ENCODE peak calls at places on chromosomes 16 and 17, in four cellular contexts. G is GM10248; A is CD4-positive, alpha-beta T cell; I is colonic mucosa. D is an unnamed sample.
A peak's percentile ranks its signal among the peaks of the same experiment; 100 is the strongest.

GRCh38 chr17:81553616-81554181 is 1.5 kb upstream of the FAAP100 start:
- DNase-seq in G (no peak), A (no peak), I (peak; percentile 39), D (no peak)

GRCh38 chr17:31251075-31251474 is 46.0 kb downstream of the OMG start:
- DNase-seq in G (no peak), A (no peak), I (no peak), D (no peak)

GRCh38 chr17:71168083-71168741 is 952.6 kb upstream of the SOX9 start:
- DNase-seq in G (no peak), A (no peak), I (no peak), D (no peak)

GRCh38 chr16:85521737-85522042 is 91.4 kb upstream of the GSE1 start:
- DNase-seq in G (no peak), A (no peak), I (no peak), D (peak; percentile 75)

GRCh38 chr17:76268015-76268749 is 3.0 kb downstream of the UBALD2 start:
- DNase-seq in G (peak; percentile 55), A (peak; percentile 64), I (peak; percentile 77), D (no peak)

GRCh38 chr16:86202267-86202666 is 303.3 kb downstream of the IRF8 start:
- DNase-seq in G (no peak), A (no peak), I (no peak), D (no peak)

GRCh38 chr16:16027728-16028310 is 78.4 kb downstream of the ABCC1 start:
- DNase-seq in G (no peak), A (no peak), I (no peak), D (no peak)

GRCh38 chr17:76039121-76039520 is 12.0 kb upstream of the EVPL start:
- DNase-seq in G (no peak), A (no peak), I (no peak), D (no peak)

GRCh38 chr17:82963104-82963950 is 116.1 kb upstream of the METRNL start:
- DNase-seq in G (peak; percentile 62), A (peak; percentile 24), I (peak; percentile 68), D (peak; percentile 57)

GRCh38 chr17:42674755-42675347 is 1.9 kb downstream of the PLEKHH3 start:
- DNase-seq in G (no peak), A (no peak), I (no peak), D (no peak)

GRCh38 chr17:41785876-41786226 is 660 bp downstream of the JUP start:
- DNase-seq in G (no peak), A (no peak), I (peak; percentile 91), D (no peak)

GRCh38 chr17:64128787-64129514 is 993 bp downstream of the ERN1 start:
- DNase-seq in G (no peak), A (no peak), I (peak; percentile 62), D (no peak)

GRCh38 chr16:17365591-17366298 is 105.0 kb downstream of the XYLT1 start:
- DNase-seq in G (no peak), A (no peak), I (no peak), D (no peak)

GRCh38 chr16:53881371-53881770 is 177.4 kb downstream of the FTO start:
- DNase-seq in G (no peak), A (no peak), I (no peak), D (no peak)

GRCh38 chr17:61458491-61459433 is 6.5 kb downstream of the TBX4 start:
- DNase-seq in G (no peak), A (no peak), I (peak; percentile 6), D (no peak)

GRCh38 chr16:69717066-69717465 is 9.3 kb downstream of the NQO1 start:
- DNase-seq in G (no peak), A (no peak), I (no peak), D (no peak)

GRCh38 chr16:13291934-13292333 is 390.5 kb downstream of the SHISA9 start:
- DNase-seq in G (no peak), A (no peak), I (no peak), D (no peak)

GRCh38 chr16:84817206-84817605 is 2.6 kb upstream of the CRISPLD2 start:
- DNase-seq in G (no peak), A (no peak), I (no peak), D (no peak)

GRCh38 chr16:14003119-14003570 is 68.0 kb upstream of the MRTFB start:
- DNase-seq in G (no peak), A (no peak), I (peak; percentile 28), D (peak; percentile 51)

GRCh38 chr16:22634913-22635312 is 124.2 kb downstream of the NPIPB5 start:
- DNase-seq in G (no peak), A (no peak), I (no peak), D (no peak)

GRCh38 chr16:66443269-66443652 is 16.2 kb downstream of the BEAN1 start:
- DNase-seq in G (no peak), A (no peak), I (no peak), D (no peak)

GRCh38 chr16:85258616-85259015 is 146.3 kb upstream of the CIBAR2 start:
- DNase-seq in G (no peak), A (no peak), I (no peak), D (no peak)

GRCh38 chr16:3158498-3159314 is 23.9 kb downstream of the ZNF213 start:
- DNase-seq in G (peak; percentile 94), A (peak; percentile 93), I (peak; percentile 95), D (peak; percentile 83)
- TF ChIP-seq CTCF in G (no peak), A (no peak), I (no peak), D (no peak)

GRCh38 chr17:74245818-74246204 is 28.2 kb upstream of the DNAI2 start:
- DNase-seq in G (no peak), A (no peak), I (no peak), D (no peak)

GRCh38 chr17:74244128-74244527 is 29.9 kb upstream of the DNAI2 start:
- DNase-seq in G (no peak), A (no peak), I (no peak), D (no peak)

GRCh38 chr17:74243013-74243755 is 29.8 kb downstream of the TTYH2 start:
- DNase-seq in G (no peak), A (no peak), I (no peak), D (no peak)

GRCh38 chr17:74244543-74244942 is 29.5 kb upstream of the DNAI2 start:
- DNase-seq in G (no peak), A (no peak), I (no peak), D (no peak)

GRCh38 chr17:74245145-74245817 is 28.8 kb upstream of the DNAI2 start:
- DNase-seq in G (no peak), A (no peak), I (no peak), D (no peak)
- TF ChIP-seq CTCF in G (no peak), A (no peak), I (no peak), D (no peak)

GRCh38 chr17:2075336-2076056 is 20.6 kb downstream of the HIC1 start:
- DNase-seq in G (peak; percentile 37), A (no peak), I (peak; percentile 24), D (peak; percentile 67)
- TF ChIP-seq CTCF in G (no peak), A (no peak), I (no peak), D (peak; percentile 39)

GRCh38 chr16:82016964-82017363 is 5.7 kb upstream of the SDR42E1 start:
- DNase-seq in G (no peak), A (no peak), I (no peak), D (no peak)

GRCh38 chr16:82010649-82011048 is 621 bp downstream of the SDR42E1 start:
- DNase-seq in G (no peak), A (no peak), I (no peak), D (no peak)

GRCh38 chr16:82020051-82020450 is 8.8 kb upstream of the SDR42E1 start:
- DNase-seq in G (no peak), A (no peak), I (no peak), D (no peak)

GRCh38 chr16:82011199-82011641 is at the start of gene SDR42E1:
- DNase-seq in G (peak; percentile 66), A (peak; percentile 26), I (peak; percentile 84), D (no peak)

DNA sequence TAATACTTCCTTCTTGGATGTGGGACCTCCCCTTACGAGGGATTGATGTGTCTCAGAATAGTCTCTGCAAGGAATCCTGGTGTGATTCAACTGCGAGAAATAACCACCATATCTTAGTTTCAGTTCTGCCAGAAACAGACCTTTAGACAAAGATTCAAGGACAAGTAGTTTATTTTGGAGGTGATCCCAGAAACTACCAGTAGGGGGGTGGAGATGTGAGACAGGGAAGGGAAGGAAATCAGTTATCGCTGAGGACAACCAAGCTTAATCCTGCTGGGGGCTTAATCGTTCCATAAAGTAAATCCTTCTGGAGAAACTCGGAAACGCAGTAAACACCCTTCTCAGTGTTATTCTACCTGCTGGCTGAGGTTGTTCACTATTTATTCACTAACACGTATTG is 5.0 kb upstream of the SDR42E1 start:
- DNase-seq in G (no peak), A (no peak), I (peak; percentile 54), D (no peak)
- TF ChIP-seq CTCF in G (no peak), A (no peak), I (peak; percentile 31), D (peak; percentile 48)

DNA sequence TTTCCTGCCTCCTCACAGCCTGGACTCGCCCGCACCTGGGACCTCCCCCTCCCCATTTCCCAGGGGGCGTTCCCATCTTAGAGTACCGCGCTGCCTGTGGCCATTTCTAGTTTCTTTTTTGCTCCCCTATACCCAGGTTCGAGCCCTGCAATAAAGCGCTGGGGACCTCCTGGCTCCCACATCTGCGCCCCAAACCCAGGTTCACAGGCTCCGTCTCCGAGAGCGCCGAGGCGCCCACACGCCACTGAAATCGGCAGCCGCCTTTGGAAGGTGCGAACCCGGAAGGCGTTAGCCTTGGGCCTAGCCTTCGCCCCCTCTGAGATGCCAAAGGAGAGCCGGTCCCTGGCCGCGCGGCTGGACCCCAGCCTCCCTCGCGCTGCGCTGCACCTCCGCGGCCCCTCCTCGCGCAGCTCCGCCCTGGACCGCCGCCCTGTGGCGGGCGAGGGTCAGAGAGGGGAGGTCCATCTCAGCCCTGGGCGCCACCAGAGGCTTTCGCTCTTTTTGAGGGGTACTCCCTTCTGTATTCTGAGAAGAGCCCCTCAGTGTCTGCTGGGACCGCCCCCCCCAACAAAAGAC is 1.8 kb downstream of the KCNJ12 start:
- DNase-seq in G (no peak), A (no peak), I (no peak), D (no peak)
- TF ChIP-seq CTCF in G (peak; percentile 1), A (no peak), I (no peak), D (no peak)

DNA sequence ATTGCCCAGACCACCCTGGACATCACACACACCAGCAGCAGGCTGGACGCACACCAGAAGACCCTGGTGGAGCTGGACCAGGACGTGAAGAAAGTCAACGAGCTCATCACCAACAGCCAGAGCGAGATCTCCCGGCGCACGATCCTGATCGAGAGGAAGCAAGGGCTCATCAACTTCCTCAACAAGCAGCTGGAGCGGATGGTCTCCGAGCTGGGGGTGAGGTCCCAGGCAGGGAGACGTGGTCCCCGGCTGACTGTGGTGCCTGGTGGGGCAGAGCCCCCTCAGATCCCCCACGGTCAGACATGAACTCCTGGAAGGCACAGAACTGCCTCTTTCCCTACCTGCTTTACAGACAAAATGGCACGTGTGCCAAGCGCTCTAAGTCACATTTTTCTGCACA is 16.6 kb upstream of the GAA start:
- DNase-seq in G (no peak), A (no peak), I (no peak), D (no peak)
- TF ChIP-seq CTCF in G (no peak), A (no peak), I (no peak), D (no peak)

GRCh38 chr16:88569614-88569984 is 604 bp upstream of the ZC3H18 start:
- DNase-seq in G (no peak), A (no peak), I (no peak), D (no peak)
- TF ChIP-seq CTCF in G (no peak), A (no peak), I (no peak), D (no peak)

D was measured in mesothelial cell of epicardium.